ENCODE peak calls at places on chromosomes 12 and 14, in eight cellular contexts. One of them, this sample, is unnamed.

GRCh38 chr14:53468876-53469275 is 315.8 kb upstream of the DDHD1 start:
- DNase-seq in T-helper 1 cell: no peak
- DNase-seq in HS-5: no peak
- DNase-seq in NCI-H1436: no peak
- DNase-seq in activated T-cell treated with anti-CD3 and anti-CD28 coated beads for 24 hours: no peak
- DNase-seq in COR-L47: no peak
- DNase-seq in activated CD4-positive, alpha-beta T cell treated with anti-CD3 and anti-CD28 coated beads for 1 hour: no peak
- DNase-seq in cardiac muscle cell: no peak
- DNase-seq in this sample: no peak

GRCh38 chr14:104724407-104724980 is 465 bp downstream of the ADSS1 start:
- DNase-seq in T-helper 1 cell: no peak
- DNase-seq in HS-5: no peak
- DNase-seq in NCI-H1436: no peak
- DNase-seq in activated T-cell treated with anti-CD3 and anti-CD28 coated beads for 24 hours: no peak
- DNase-seq in COR-L47: no peak
- DNase-seq in activated CD4-positive, alpha-beta T cell treated with anti-CD3 and anti-CD28 coated beads for 1 hour: no peak
- DNase-seq in cardiac muscle cell: peak
- DNase-seq in this sample: no peak

GRCh38 chr12:89568484-89568883 is 42.6 kb upstream of the POC1B start:
- DNase-seq in T-helper 1 cell: no peak
- DNase-seq in HS-5: no peak
- DNase-seq in NCI-H1436: no peak
- DNase-seq in activated T-cell treated with anti-CD3 and anti-CD28 coated beads for 24 hours: no peak
- DNase-seq in COR-L47: no peak
- DNase-seq in activated CD4-positive, alpha-beta T cell treated with anti-CD3 and anti-CD28 coated beads for 1 hour: no peak
- DNase-seq in cardiac muscle cell: no peak
- DNase-seq in this sample: no peak

GRCh38 chr14:53929871-53930685 is 26.5 kb downstream of the BMP4 start:
- DNase-seq in T-helper 1 cell: peak
- DNase-seq in HS-5: no peak
- DNase-seq in NCI-H1436: peak
- DNase-seq in activated T-cell treated with anti-CD3 and anti-CD28 coated beads for 24 hours: no peak
- DNase-seq in COR-L47: peak
- DNase-seq in activated CD4-positive, alpha-beta T cell treated with anti-CD3 and anti-CD28 coated beads for 1 hour: no peak
- DNase-seq in cardiac muscle cell: peak
- DNase-seq in this sample: peak

GRCh38 chr12:30797689-30798088 is 42.9 kb upstream of the CAPRIN2 start:
- DNase-seq in T-helper 1 cell: no peak
- DNase-seq in HS-5: no peak
- DNase-seq in NCI-H1436: no peak
- DNase-seq in activated T-cell treated with anti-CD3 and anti-CD28 coated beads for 24 hours: no peak
- DNase-seq in COR-L47: no peak
- DNase-seq in activated CD4-positive, alpha-beta T cell treated with anti-CD3 and anti-CD28 coated beads for 1 hour: no peak
- DNase-seq in cardiac muscle cell: no peak
- DNase-seq in this sample: no peak

GRCh38 chr12:106037524-106038298 is 101.0 kb downstream of the NUAK1 start:
- DNase-seq in T-helper 1 cell: no peak
- DNase-seq in HS-5: no peak
- DNase-seq in NCI-H1436: no peak
- DNase-seq in activated T-cell treated with anti-CD3 and anti-CD28 coated beads for 24 hours: no peak
- DNase-seq in COR-L47: no peak
- DNase-seq in activated CD4-positive, alpha-beta T cell treated with anti-CD3 and anti-CD28 coated beads for 1 hour: no peak
- DNase-seq in cardiac muscle cell: no peak
- DNase-seq in this sample: no peak

GRCh38 chr12:11839093-11839641 is 189.7 kb downstream of the ETV6 start:
- DNase-seq in T-helper 1 cell: no peak
- DNase-seq in HS-5: no peak
- DNase-seq in NCI-H1436: peak
- DNase-seq in activated T-cell treated with anti-CD3 and anti-CD28 coated beads for 24 hours: no peak
- DNase-seq in COR-L47: no peak
- DNase-seq in activated CD4-positive, alpha-beta T cell treated with anti-CD3 and anti-CD28 coated beads for 1 hour: no peak
- DNase-seq in cardiac muscle cell: no peak
- DNase-seq in this sample: no peak

GRCh38 chr12:116426391-116427136 is 132.6 kb upstream of the MAP1LC3B2 start:
- DNase-seq in T-helper 1 cell: no peak
- DNase-seq in HS-5: peak
- DNase-seq in NCI-H1436: no peak
- DNase-seq in activated T-cell treated with anti-CD3 and anti-CD28 coated beads for 24 hours: no peak
- DNase-seq in COR-L47: no peak
- DNase-seq in activated CD4-positive, alpha-beta T cell treated with anti-CD3 and anti-CD28 coated beads for 1 hour: no peak
- DNase-seq in cardiac muscle cell: peak
- DNase-seq in this sample: peak

GRCh38 chr12:121839106-121839992 is 19.3 kb downstream of the HPD start:
- DNase-seq in T-helper 1 cell: peak
- DNase-seq in HS-5: peak
- DNase-seq in NCI-H1436: peak
- DNase-seq in activated T-cell treated with anti-CD3 and anti-CD28 coated beads for 24 hours: peak
- DNase-seq in COR-L47: peak
- DNase-seq in activated CD4-positive, alpha-beta T cell treated with anti-CD3 and anti-CD28 coated beads for 1 hour: peak
- DNase-seq in cardiac muscle cell: peak
- DNase-seq in this sample: peak

GRCh38 chr12:106696071-106696470 is 78.4 kb upstream of the RIC8B start:
- DNase-seq in T-helper 1 cell: no peak
- DNase-seq in HS-5: no peak
- DNase-seq in NCI-H1436: no peak
- DNase-seq in activated T-cell treated with anti-CD3 and anti-CD28 coated beads for 24 hours: no peak
- DNase-seq in COR-L47: no peak
- DNase-seq in activated CD4-positive, alpha-beta T cell treated with anti-CD3 and anti-CD28 coated beads for 1 hour: no peak
- DNase-seq in cardiac muscle cell: no peak
- DNase-seq in this sample: no peak

GRCh38 chr12:89343127-89343526 is 9.2 kb downstream of the DUSP6 start:
- DNase-seq in T-helper 1 cell: no peak
- DNase-seq in HS-5: no peak
- DNase-seq in NCI-H1436: no peak
- DNase-seq in activated T-cell treated with anti-CD3 and anti-CD28 coated beads for 24 hours: no peak
- DNase-seq in COR-L47: no peak
- DNase-seq in activated CD4-positive, alpha-beta T cell treated with anti-CD3 and anti-CD28 coated beads for 1 hour: no peak
- DNase-seq in cardiac muscle cell: no peak
- DNase-seq in this sample: no peak

GRCh38 chr12:89864419-89864818 is 155.8 kb upstream of the ATP2B1 start:
- DNase-seq in T-helper 1 cell: no peak
- DNase-seq in HS-5: no peak
- DNase-seq in NCI-H1436: no peak
- DNase-seq in activated T-cell treated with anti-CD3 and anti-CD28 coated beads for 24 hours: no peak
- DNase-seq in COR-L47: no peak
- DNase-seq in activated CD4-positive, alpha-beta T cell treated with anti-CD3 and anti-CD28 coated beads for 1 hour: no peak
- DNase-seq in cardiac muscle cell: no peak
- DNase-seq in this sample: no peak

GRCh38 chr12:77855548-77855947 is 24.9 kb downstream of the NAV3 start:
- DNase-seq in T-helper 1 cell: no peak
- DNase-seq in HS-5: peak
- DNase-seq in NCI-H1436: no peak
- DNase-seq in activated T-cell treated with anti-CD3 and anti-CD28 coated beads for 24 hours: no peak
- DNase-seq in COR-L47: no peak
- DNase-seq in activated CD4-positive, alpha-beta T cell treated with anti-CD3 and anti-CD28 coated beads for 1 hour: no peak
- DNase-seq in cardiac muscle cell: no peak
- DNase-seq in this sample: no peak

GRCh38 chr12:53005215-53005985 is 856 bp upstream of the EIF4B start:
- DNase-seq in T-helper 1 cell: no peak
- DNase-seq in HS-5: no peak
- DNase-seq in NCI-H1436: no peak
- DNase-seq in activated T-cell treated with anti-CD3 and anti-CD28 coated beads for 24 hours: no peak
- DNase-seq in COR-L47: peak
- DNase-seq in activated CD4-positive, alpha-beta T cell treated with anti-CD3 and anti-CD28 coated beads for 1 hour: no peak
- DNase-seq in cardiac muscle cell: no peak
- DNase-seq in this sample: peak

GRCh38 chr12:62900686-62901272 is 34.2 kb downstream of the PPM1H start:
- DNase-seq in T-helper 1 cell: no peak
- DNase-seq in HS-5: no peak
- DNase-seq in NCI-H1436: no peak
- DNase-seq in activated T-cell treated with anti-CD3 and anti-CD28 coated beads for 24 hours: no peak
- DNase-seq in COR-L47: no peak
- DNase-seq in activated CD4-positive, alpha-beta T cell treated with anti-CD3 and anti-CD28 coated beads for 1 hour: no peak
- DNase-seq in cardiac muscle cell: peak
- DNase-seq in this sample: no peak

GRCh38 chr12:65313704-65314317 is 35.3 kb downstream of the MSRB3 start:
- DNase-seq in T-helper 1 cell: no peak
- DNase-seq in HS-5: no peak
- DNase-seq in NCI-H1436: no peak
- DNase-seq in activated T-cell treated with anti-CD3 and anti-CD28 coated beads for 24 hours: no peak
- DNase-seq in COR-L47: no peak
- DNase-seq in activated CD4-positive, alpha-beta T cell treated with anti-CD3 and anti-CD28 coated beads for 1 hour: no peak
- DNase-seq in cardiac muscle cell: no peak
- DNase-seq in this sample: peak

GRCh38 chr14:69204753-69205152 is 13.5 kb downstream of the EXD2 start:
- DNase-seq in T-helper 1 cell: no peak
- DNase-seq in HS-5: no peak
- DNase-seq in NCI-H1436: no peak
- DNase-seq in activated T-cell treated with anti-CD3 and anti-CD28 coated beads for 24 hours: no peak
- DNase-seq in COR-L47: no peak
- DNase-seq in activated CD4-positive, alpha-beta T cell treated with anti-CD3 and anti-CD28 coated beads for 1 hour: no peak
- DNase-seq in cardiac muscle cell: no peak
- DNase-seq in this sample: no peak

GRCh38 chr14:92930737-92931602 is 8.0 kb downstream of the CHGA start:
- DNase-seq in T-helper 1 cell: no peak
- DNase-seq in HS-5: no peak
- DNase-seq in NCI-H1436: no peak
- DNase-seq in activated T-cell treated with anti-CD3 and anti-CD28 coated beads for 24 hours: no peak
- DNase-seq in COR-L47: no peak
- DNase-seq in activated CD4-positive, alpha-beta T cell treated with anti-CD3 and anti-CD28 coated beads for 1 hour: no peak
- DNase-seq in cardiac muscle cell: no peak
- DNase-seq in this sample: no peak

This sample was measured in cerebellar cortex.